ENCODE peak calls at places on chromosome 17, in seven cellular contexts. N is PC-3; J is nucleus accumbens; U is H54; B is GM23338; T is sciatic nerve; G is activated CD4-positive, alpha-beta T cell treated with anti-CD3 and anti-CD28 coated beads, Interleukin-2, amount 50 U/mL, for 1 hour. O is an unnamed sample.

GRCh38 chr17:65366102-65366844 is 195.2 kb downstream of the AXIN2 start:
- DNase-seq in N (no peak), J (no peak), U (no peak), B (no peak), T (no peak), G (no peak), O (no peak)

GRCh38 chr17:4617090-4617489 is 24.4 kb downstream of the ALOX15 start:
- DNase-seq in N (no peak), J (no peak), U (no peak), B (no peak), T (no peak), G (no peak), O (no peak)

GRCh38 chr17:79834575-79835469 is 4.4 kb downstream of the CBX4 start:
- DNase-seq in N (peak), J (no peak), U (no peak), B (peak), T (no peak), G (peak), O (no peak)

GRCh38 chr17:338442-339192 is 14.0 kb downstream of the RPH3AL start:
- DNase-seq in N (no peak), J (no peak), U (no peak), B (no peak), T (peak), G (no peak), O (peak)

GRCh38 chr17:21194210-21194609 is 19.8 kb downstream of the TMEM11 start:
- DNase-seq in N (no peak), J (no peak), U (no peak), B (no peak), T (no peak), G (no peak), O (no peak)

GRCh38 chr17:49445561-49445960 is 30.9 kb upstream of the PHB1 start:
- DNase-seq in N (no peak), J (no peak), U (no peak), B (no peak), T (no peak), G (no peak), O (no peak)

GRCh38 chr17:78294776-78295175 is 63.3 kb downstream of the TMEM235 start:
- DNase-seq in N (peak), J (no peak), U (peak), B (no peak), T (no peak), G (no peak), O (no peak)

GRCh38 chr17:63537991-63538692 is 12.1 kb upstream of the DCAF7 start:
- DNase-seq in N (no peak), J (no peak), U (no peak), B (peak), T (no peak), G (no peak), O (no peak)

GRCh38 chr17:10875411-10875810 is 37.5 kb upstream of the PIRT start:
- DNase-seq in N (peak), J (no peak), U (no peak), B (peak), T (no peak), G (peak), O (no peak)

GRCh38 chr17:56290486-56291118 is 137.3 kb downstream of the ANKFN1 start:
- DNase-seq in N (no peak), J (no peak), U (no peak), B (no peak), T (no peak), G (no peak), O (no peak)

GRCh38 chr17:59853168-59853918 is 39.4 kb downstream of the TUBD1 start:
- DNase-seq in N (peak), J (no peak), U (peak), B (peak), T (no peak), G (peak), O (peak)

GRCh38 chr17:61053469-61053868 is 346.2 kb upstream of the TBX2 start:
- DNase-seq in N (peak), J (no peak), U (no peak), B (no peak), T (no peak), G (no peak), O (no peak)

GRCh38 chr17:61656721-61657217 is 65.8 kb upstream of the NACA2 start:
- DNase-seq in N (no peak), J (no peak), U (no peak), B (no peak), T (no peak), G (no peak), O (no peak)

GRCh38 chr17:8320990-8321389 is 10.9 kb downstream of the ARHGEF15 start:
- DNase-seq in N (no peak), J (no peak), U (no peak), B (peak), T (no peak), G (no peak), O (no peak)

GRCh38 chr17:1966274-1967086 is 58.7 kb downstream of the RTN4RL1 start:
- DNase-seq in N (peak), J (no peak), U (no peak), B (no peak), T (no peak), G (no peak), O (no peak)

GRCh38 chr17:63760771-63761539 is 12.4 kb downstream of the CCDC47 start:
- DNase-seq in N (no peak), J (no peak), U (no peak), B (no peak), T (no peak), G (no peak), O (no peak)

GRCh38 chr17:80063815-80064585 is 27.6 kb downstream of the CCDC40 start:
- DNase-seq in N (peak), J (no peak), U (peak), B (no peak), T (no peak), G (no peak), O (peak)

GRCh38 chr17:37041931-37042330 is 93.2 kb downstream of the AATF start:
- DNase-seq in N (no peak), J (no peak), U (no peak), B (no peak), T (no peak), G (no peak), O (no peak)

GRCh38 chr17:44979426-44980273 is 11.5 kb upstream of the C1QL1 start:
- DNase-seq in N (no peak), J (no peak), U (no peak), B (no peak), T (no peak), G (no peak), O (peak)

GRCh38 chr17:1707107-1707506 is 3.1 kb downstream of the TLCD2 start:
- DNase-seq in N (no peak), J (no peak), U (no peak), B (no peak), T (no peak), G (no peak), O (no peak)

GRCh38 chr17:78173025-78173715 is 4.8 kb downstream of the SYNGR2 start:
- DNase-seq in N (no peak), J (no peak), U (no peak), B (no peak), T (no peak), G (no peak), O (peak)

GRCh38 chr17:76824103-76824502 is 44.1 kb upstream of the MGAT5B start:
- DNase-seq in N (no peak), J (no peak), U (no peak), B (no peak), T (no peak), G (no peak), O (no peak)

GRCh38 chr17:13182450-13182849 is 164.6 kb upstream of the ELAC2 start:
- DNase-seq in N (no peak), J (no peak), U (no peak), B (no peak), T (no peak), G (no peak), O (no peak)

GRCh38 chr17:7001562-7001961 is 5.7 kb downstream of the ALOX12 start:
- DNase-seq in N (no peak), J (no peak), U (no peak), B (peak), T (no peak), G (peak), O (no peak)

GRCh38 chr17:74408830-74409229 is 23.1 kb upstream of the GPRC5C start:
- DNase-seq in N (no peak), J (no peak), U (no peak), B (no peak), T (no peak), G (no peak), O (no peak)

GRCh38 chr17:35051183-35051578 is 12.3 kb downstream of the RFFL start:
- DNase-seq in N (no peak), J (no peak), U (no peak), B (no peak), T (no peak), G (peak), O (no peak)

GRCh38 chr17:32774286-32775084 is 102.4 kb downstream of the MYO1D start:
- DNase-seq in N (no peak), J (no peak), U (no peak), B (peak), T (no peak), G (no peak), O (no peak)

GRCh38 chr17:57810740-57811632 is 38.9 kb downstream of the MRPS23 start:
- DNase-seq in N (no peak), J (no peak), U (peak), B (no peak), T (peak), G (no peak), O (peak)

GRCh38 chr17:58330544-58330996 is 2.0 kb upstream of the TSPOAP1 start:
- DNase-seq in N (no peak), J (no peak), U (no peak), B (no peak), T (no peak), G (peak), O (no peak)

GRCh38 chr17:79714746-79715145 is 16.0 kb upstream of the ENPP7 start:
- DNase-seq in N (no peak), J (no peak), U (no peak), B (no peak), T (no peak), G (no peak), O (no peak)

GRCh38 chr17:59533694-59534093 is 31.7 kb upstream of the DHX40 start:
- DNase-seq in N (no peak), J (no peak), U (no peak), B (no peak), T (no peak), G (no peak), O (no peak)